ENCODE peak calls at places on chromosomes 7 and 10, in ten cellular contexts. One of them, this sample, is unnamed.

GRCh38 chr7:116113310-116113709 is 82.7 kb upstream of the TFEC start:
- DNase-seq in RWPE1: no peak
- DNase-seq in WERI-Rb-1: no peak
- DNase-seq in right lobe of liver: no peak
- DNase-seq in astrocyte of the cerebellum: no peak
- DNase-seq in neural progenitor cell: no peak
- DNase-seq in epithelial cell of proximal tubule: no peak
- DNase-seq in fibroblast of the aortic adventitia: no peak
- DNase-seq in astrocyte of the spinal cord: no peak
- DNase-seq in BJ: no peak
- DNase-seq in this sample: no peak

GRCh38 chr10:95121904-95122303 is 52.6 kb upstream of the CYP2C8 start:
- DNase-seq in RWPE1: no peak
- DNase-seq in WERI-Rb-1: no peak
- DNase-seq in right lobe of liver: peak; percentile 80
- DNase-seq in astrocyte of the cerebellum: no peak
- DNase-seq in neural progenitor cell: no peak
- DNase-seq in epithelial cell of proximal tubule: no peak
- DNase-seq in fibroblast of the aortic adventitia: peak; percentile 14
- DNase-seq in astrocyte of the spinal cord: no peak
- DNase-seq in BJ: no peak
- DNase-seq in this sample: peak; percentile 4

GRCh38 chr10:85614566-85614965 is 752.0 kb downstream of the GRID1 start:
- DNase-seq in RWPE1: no peak
- DNase-seq in WERI-Rb-1: no peak
- DNase-seq in right lobe of liver: no peak
- DNase-seq in astrocyte of the cerebellum: no peak
- DNase-seq in neural progenitor cell: no peak
- DNase-seq in epithelial cell of proximal tubule: no peak
- DNase-seq in fibroblast of the aortic adventitia: no peak
- DNase-seq in astrocyte of the spinal cord: no peak
- DNase-seq in BJ: no peak
- DNase-seq in this sample: no peak

GRCh38 chr7:105782391-105783063 is 93.9 kb downstream of the ATXN7L1 start:
- DNase-seq in RWPE1: no peak
- DNase-seq in WERI-Rb-1: no peak
- DNase-seq in right lobe of liver: no peak
- DNase-seq in astrocyte of the cerebellum: peak; percentile 84
- DNase-seq in neural progenitor cell: no peak
- DNase-seq in epithelial cell of proximal tubule: no peak
- DNase-seq in fibroblast of the aortic adventitia: peak; percentile 71
- DNase-seq in astrocyte of the spinal cord: peak; percentile 91
- DNase-seq in BJ: peak; percentile 68
- DNase-seq in this sample: no peak

GRCh38 chr10:75941181-75941580 is 509.8 kb downstream of the LRMDA start:
- DNase-seq in RWPE1: no peak
- DNase-seq in WERI-Rb-1: no peak
- DNase-seq in right lobe of liver: no peak
- DNase-seq in astrocyte of the cerebellum: no peak
- DNase-seq in neural progenitor cell: no peak
- DNase-seq in epithelial cell of proximal tubule: no peak
- DNase-seq in fibroblast of the aortic adventitia: no peak
- DNase-seq in astrocyte of the spinal cord: no peak
- DNase-seq in BJ: no peak
- DNase-seq in this sample: no peak

GRCh38 chr7:31107106-31108090 is 55.3 kb downstream of the ADCYAP1R1 start:
- DNase-seq in RWPE1: no peak
- DNase-seq in WERI-Rb-1: no peak
- DNase-seq in right lobe of liver: no peak
- DNase-seq in astrocyte of the cerebellum: no peak
- DNase-seq in neural progenitor cell: no peak
- DNase-seq in epithelial cell of proximal tubule: no peak
- DNase-seq in fibroblast of the aortic adventitia: no peak
- DNase-seq in astrocyte of the spinal cord: no peak
- DNase-seq in BJ: no peak
- DNase-seq in this sample: no peak

GRCh38 chr7:158976468-158976848 is 120.1 kb downstream of the DYNC2I1 start:
- DNase-seq in RWPE1: no peak
- DNase-seq in WERI-Rb-1: peak; percentile 39
- DNase-seq in right lobe of liver: no peak
- DNase-seq in astrocyte of the cerebellum: no peak
- DNase-seq in neural progenitor cell: peak; percentile 31
- DNase-seq in epithelial cell of proximal tubule: no peak
- DNase-seq in fibroblast of the aortic adventitia: peak; percentile 4
- DNase-seq in astrocyte of the spinal cord: no peak
- DNase-seq in BJ: no peak
- DNase-seq in this sample: no peak

GRCh38 chr10:117007080-117007479 is 2.1 kb upstream of the SHTN1 start:
- DNase-seq in RWPE1: peak; percentile 85
- DNase-seq in WERI-Rb-1: no peak
- DNase-seq in right lobe of liver: no peak
- DNase-seq in astrocyte of the cerebellum: peak; percentile 38
- DNase-seq in neural progenitor cell: no peak
- DNase-seq in epithelial cell of proximal tubule: peak; percentile 32
- DNase-seq in fibroblast of the aortic adventitia: peak; percentile 68
- DNase-seq in astrocyte of the spinal cord: peak; percentile 72
- DNase-seq in BJ: peak; percentile 54
- DNase-seq in this sample: no peak

GRCh38 chr7:148924011-148924410 is 39.9 kb upstream of the EZH2 start:
- DNase-seq in RWPE1: no peak
- DNase-seq in WERI-Rb-1: no peak
- DNase-seq in right lobe of liver: no peak
- DNase-seq in astrocyte of the cerebellum: no peak
- DNase-seq in neural progenitor cell: no peak
- DNase-seq in epithelial cell of proximal tubule: no peak
- DNase-seq in fibroblast of the aortic adventitia: no peak
- DNase-seq in astrocyte of the spinal cord: no peak
- DNase-seq in BJ: no peak
- DNase-seq in this sample: no peak

GRCh38 chr10:101303087-101303753 is 50.7 kb upstream of the BTRC start:
- DNase-seq in RWPE1: no peak
- DNase-seq in WERI-Rb-1: no peak
- DNase-seq in right lobe of liver: no peak
- DNase-seq in astrocyte of the cerebellum: no peak
- DNase-seq in neural progenitor cell: no peak
- DNase-seq in epithelial cell of proximal tubule: no peak
- DNase-seq in fibroblast of the aortic adventitia: no peak
- DNase-seq in astrocyte of the spinal cord: no peak
- DNase-seq in BJ: no peak
- DNase-seq in this sample: no peak

GRCh38 chr10:69486922-69487730 is 35.9 kb downstream of the TSPAN15 start:
- DNase-seq in RWPE1: peak; percentile 66
- DNase-seq in WERI-Rb-1: no peak
- DNase-seq in right lobe of liver: no peak
- DNase-seq in astrocyte of the cerebellum: no peak
- DNase-seq in neural progenitor cell: no peak
- DNase-seq in epithelial cell of proximal tubule: peak; percentile 59
- DNase-seq in fibroblast of the aortic adventitia: no peak
- DNase-seq in astrocyte of the spinal cord: no peak
- DNase-seq in BJ: no peak
- DNase-seq in this sample: no peak

GRCh38 chr10:113711142-113711541 is 31.4 kb downstream of the CASP7 start:
- DNase-seq in RWPE1: no peak
- DNase-seq in WERI-Rb-1: no peak
- DNase-seq in right lobe of liver: no peak
- DNase-seq in astrocyte of the cerebellum: no peak
- DNase-seq in neural progenitor cell: peak; percentile 29
- DNase-seq in epithelial cell of proximal tubule: no peak
- DNase-seq in fibroblast of the aortic adventitia: no peak
- DNase-seq in astrocyte of the spinal cord: no peak
- DNase-seq in BJ: no peak
- DNase-seq in this sample: no peak

GRCh38 chr10:44416021-44416758 is 31.3 kb upstream of the CXCL12 start:
- DNase-seq in RWPE1: no peak
- DNase-seq in WERI-Rb-1: no peak
- DNase-seq in right lobe of liver: no peak
- DNase-seq in astrocyte of the cerebellum: no peak
- DNase-seq in neural progenitor cell: no peak
- DNase-seq in epithelial cell of proximal tubule: no peak
- DNase-seq in fibroblast of the aortic adventitia: peak; percentile 53
- DNase-seq in astrocyte of the spinal cord: no peak
- DNase-seq in BJ: no peak
- DNase-seq in this sample: no peak

GRCh38 chr10:124734311-124735166 is 9.6 kb downstream of the FAM53B start:
- DNase-seq in RWPE1: no peak
- DNase-seq in WERI-Rb-1: no peak
- DNase-seq in right lobe of liver: no peak
- DNase-seq in astrocyte of the cerebellum: no peak
- DNase-seq in neural progenitor cell: no peak
- DNase-seq in epithelial cell of proximal tubule: no peak
- DNase-seq in fibroblast of the aortic adventitia: no peak
- DNase-seq in astrocyte of the spinal cord: no peak
- DNase-seq in BJ: no peak
- DNase-seq in this sample: no peak

GRCh38 chr7:140810830-140811556 is 113.7 kb downstream of the BRAF start:
- DNase-seq in RWPE1: peak; percentile 28
- DNase-seq in WERI-Rb-1: peak; percentile 70
- DNase-seq in right lobe of liver: no peak
- DNase-seq in astrocyte of the cerebellum: peak; percentile 43
- DNase-seq in neural progenitor cell: peak; percentile 77
- DNase-seq in epithelial cell of proximal tubule: peak; percentile 29
- DNase-seq in fibroblast of the aortic adventitia: peak; percentile 79
- DNase-seq in astrocyte of the spinal cord: peak; percentile 67
- DNase-seq in BJ: peak; percentile 5
- DNase-seq in this sample: peak; percentile 93

GRCh38 chr10:10818082-10818481 is 199.6 kb upstream of the CELF2 start:
- DNase-seq in RWPE1: no peak
- DNase-seq in WERI-Rb-1: no peak
- DNase-seq in right lobe of liver: no peak
- DNase-seq in astrocyte of the cerebellum: no peak
- DNase-seq in neural progenitor cell: no peak
- DNase-seq in epithelial cell of proximal tubule: no peak
- DNase-seq in fibroblast of the aortic adventitia: peak; percentile 87
- DNase-seq in astrocyte of the spinal cord: no peak
- DNase-seq in BJ: peak; percentile 66
- DNase-seq in this sample: no peak

GRCh38 chr10:132122939-132123445 is 57.2 kb downstream of the JAKMIP3 start:
- DNase-seq in RWPE1: no peak
- DNase-seq in WERI-Rb-1: no peak
- DNase-seq in right lobe of liver: peak; percentile 45
- DNase-seq in astrocyte of the cerebellum: no peak
- DNase-seq in neural progenitor cell: no peak
- DNase-seq in epithelial cell of proximal tubule: no peak
- DNase-seq in fibroblast of the aortic adventitia: no peak
- DNase-seq in astrocyte of the spinal cord: no peak
- DNase-seq in BJ: no peak
- DNase-seq in this sample: peak; percentile 2

GRCh38 chr7:70739646-70740045 is 392.3 kb upstream of the GALNT17 start:
- DNase-seq in RWPE1: no peak
- DNase-seq in WERI-Rb-1: no peak
- DNase-seq in right lobe of liver: no peak
- DNase-seq in astrocyte of the cerebellum: no peak
- DNase-seq in neural progenitor cell: no peak
- DNase-seq in epithelial cell of proximal tubule: no peak
- DNase-seq in fibroblast of the aortic adventitia: no peak
- DNase-seq in astrocyte of the spinal cord: no peak
- DNase-seq in BJ: no peak
- DNase-seq in this sample: no peak

GRCh38 chr7:1193593-1194424 is 33.8 kb upstream of the ZFAND2A start:
- DNase-seq in RWPE1: peak; percentile 72
- DNase-seq in WERI-Rb-1: peak; percentile 73
- DNase-seq in right lobe of liver: peak; percentile 70
- DNase-seq in astrocyte of the cerebellum: no peak
- DNase-seq in neural progenitor cell: peak; percentile 81
- DNase-seq in epithelial cell of proximal tubule: no peak
- DNase-seq in fibroblast of the aortic adventitia: peak; percentile 41
- DNase-seq in astrocyte of the spinal cord: peak; percentile 28
- DNase-seq in BJ: no peak
- DNase-seq in this sample: peak; percentile 61
- TF ChIP-seq CTCF in RWPE1: peak; percentile 79
- TF ChIP-seq CTCF in WERI-Rb-1: peak; percentile 85
- TF ChIP-seq CTCF in right lobe of liver: peak; percentile 64
- TF ChIP-seq CTCF in astrocyte of the cerebellum: peak; percentile 46
- TF ChIP-seq CTCF in neural progenitor cell: peak; percentile 61
- TF ChIP-seq CTCF in epithelial cell of proximal tubule: peak; percentile 81
- TF ChIP-seq CTCF in fibroblast of the aortic adventitia: peak; percentile 35
- TF ChIP-seq CTCF in astrocyte of the spinal cord: peak; percentile 57
- TF ChIP-seq CTCF in BJ: peak; percentile 63
- TF ChIP-seq CTCF in this sample: peak; percentile 21

DNA sequence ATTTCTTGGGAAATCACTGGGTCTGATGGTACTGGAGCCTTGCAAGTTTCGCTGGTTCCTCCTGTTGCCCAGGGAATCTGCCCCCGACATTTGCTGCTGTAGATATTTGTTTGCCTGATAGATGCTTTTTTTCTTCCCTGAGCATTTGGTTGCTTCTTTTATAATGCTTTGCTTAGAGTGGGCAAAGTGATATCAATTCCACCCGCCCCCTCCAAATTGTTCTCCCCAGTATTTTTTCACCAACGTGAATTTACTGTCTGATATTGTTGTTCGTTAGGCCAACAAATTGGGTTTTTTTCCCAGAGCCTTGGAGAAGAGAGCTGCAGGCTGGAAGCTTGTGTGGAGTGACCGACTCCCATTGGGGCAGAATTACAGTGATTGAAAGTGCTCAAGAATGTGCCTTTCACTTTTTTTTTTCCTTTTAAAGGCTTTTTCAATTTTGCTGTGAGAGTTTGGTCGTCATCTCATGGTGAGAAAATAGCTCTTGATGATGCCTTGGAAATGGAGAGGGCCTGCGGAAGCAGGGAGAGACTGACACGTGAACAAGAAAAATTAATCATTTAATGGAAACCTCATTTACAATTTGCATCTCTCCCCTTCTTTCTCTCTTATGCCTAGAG is 2.5 kb downstream of the GRK5 start:
- DNase-seq in RWPE1: no peak
- DNase-seq in WERI-Rb-1: no peak
- DNase-seq in right lobe of liver: no peak
- DNase-seq in astrocyte of the cerebellum: no peak
- DNase-seq in neural progenitor cell: no peak
- DNase-seq in epithelial cell of proximal tubule: no peak
- DNase-seq in fibroblast of the aortic adventitia: peak; percentile 59
- DNase-seq in astrocyte of the spinal cord: peak; percentile 23
- DNase-seq in BJ: no peak
- DNase-seq in this sample: no peak
- TF ChIP-seq CTCF in RWPE1: peak; percentile 55
- TF ChIP-seq CTCF in WERI-Rb-1: no peak
- TF ChIP-seq CTCF in right lobe of liver: no peak
- TF ChIP-seq CTCF in astrocyte of the cerebellum: no peak
- TF ChIP-seq CTCF in neural progenitor cell: no peak
- TF ChIP-seq CTCF in epithelial cell of proximal tubule: no peak
- TF ChIP-seq CTCF in fibroblast of the aortic adventitia: no peak
- TF ChIP-seq CTCF in astrocyte of the spinal cord: no peak
- TF ChIP-seq CTCF in BJ: no peak
- TF ChIP-seq CTCF in this sample: no peak

GRCh38 chr10:99328579-99329237 is 448 bp upstream of the CNNM1 start:
- DNase-seq in RWPE1: no peak
- DNase-seq in WERI-Rb-1: no peak
- DNase-seq in right lobe of liver: no peak
- DNase-seq in astrocyte of the cerebellum: no peak
- DNase-seq in neural progenitor cell: no peak
- DNase-seq in epithelial cell of proximal tubule: no peak
- DNase-seq in fibroblast of the aortic adventitia: peak; percentile 5
- DNase-seq in astrocyte of the spinal cord: no peak
- DNase-seq in BJ: no peak
- DNase-seq in this sample: no peak
- TF ChIP-seq CTCF in RWPE1: no peak
- TF ChIP-seq CTCF in WERI-Rb-1: no peak
- TF ChIP-seq CTCF in right lobe of liver: no peak
- TF ChIP-seq CTCF in astrocyte of the cerebellum: peak; percentile 6
- TF ChIP-seq CTCF in neural progenitor cell: no peak
- TF ChIP-seq CTCF in epithelial cell of proximal tubule: no peak
- TF ChIP-seq CTCF in fibroblast of the aortic adventitia: no peak
- TF ChIP-seq CTCF in astrocyte of the spinal cord: no peak
- TF ChIP-seq CTCF in BJ: peak; percentile 17
- TF ChIP-seq CTCF in this sample: no peak

GRCh38 chr7:32163141-32163806 is 93.1 kb upstream of the PDE1C start:
- DNase-seq in RWPE1: peak; percentile 87
- DNase-seq in WERI-Rb-1: no peak
- DNase-seq in right lobe of liver: no peak
- DNase-seq in astrocyte of the cerebellum: peak; percentile 90
- DNase-seq in neural progenitor cell: no peak
- DNase-seq in epithelial cell of proximal tubule: peak; percentile 85
- DNase-seq in fibroblast of the aortic adventitia: peak; percentile 99
- DNase-seq in astrocyte of the spinal cord: peak; percentile 96
- DNase-seq in BJ: peak; percentile 89
- DNase-seq in this sample: no peak
- TF ChIP-seq CTCF in RWPE1: no peak
- TF ChIP-seq CTCF in WERI-Rb-1: no peak
- TF ChIP-seq CTCF in right lobe of liver: no peak
- TF ChIP-seq CTCF in astrocyte of the cerebellum: no peak
- TF ChIP-seq CTCF in neural progenitor cell: no peak
- TF ChIP-seq CTCF in epithelial cell of proximal tubule: peak; percentile 14
- TF ChIP-seq CTCF in fibroblast of the aortic adventitia: no peak
- TF ChIP-seq CTCF in astrocyte of the spinal cord: no peak
- TF ChIP-seq CTCF in BJ: no peak
- TF ChIP-seq CTCF in this sample: no peak

This sample was measured in mucosa of descending colon.